ENCODE peak calls at places on chromosomes 3 and 15, in six cellular contexts. One of them, this sample, is unnamed.

GRCh38 chr3:126438746-126439145 is 36.9 kb downstream of the ZXDC start:
- DNase-seq in testis: peak; percentile 5
- DNase-seq in uterus: no peak
- DNase-seq in HCT116: no peak
- DNase-seq in lower leg skin: peak; percentile 48
- DNase-seq in endothelial cell of umbilical vein: no peak
- DNase-seq in this sample: peak; percentile 18

GRCh38 chr15:60722328-60723112 is 243.6 kb upstream of the ICE2 start:
- DNase-seq in testis: no peak
- DNase-seq in uterus: no peak
- DNase-seq in HCT116: no peak
- DNase-seq in lower leg skin: no peak
- DNase-seq in endothelial cell of umbilical vein: no peak
- DNase-seq in this sample: no peak

GRCh38 chr15:90895571-90896117 is 7.5 kb upstream of the MAN2A2 start:
- DNase-seq in testis: peak; percentile 65
- DNase-seq in uterus: no peak
- DNase-seq in HCT116: no peak
- DNase-seq in lower leg skin: no peak
- DNase-seq in endothelial cell of umbilical vein: no peak
- DNase-seq in this sample: no peak

GRCh38 chr3:71652786-71653419 is 69.4 kb upstream of the FOXP1 start:
- DNase-seq in testis: peak; percentile 58
- DNase-seq in uterus: no peak
- DNase-seq in HCT116: peak; percentile 4
- DNase-seq in lower leg skin: no peak
- DNase-seq in endothelial cell of umbilical vein: peak; percentile 78
- DNase-seq in this sample: no peak

GRCh38 chr15:63832620-63833245 is 1.0 kb downstream of the HERC1 start:
- DNase-seq in testis: peak; percentile 26
- DNase-seq in uterus: no peak
- DNase-seq in HCT116: no peak
- DNase-seq in lower leg skin: no peak
- DNase-seq in endothelial cell of umbilical vein: no peak
- DNase-seq in this sample: no peak

GRCh38 chr3:50504681-50505080 is 1.2 kb upstream of the CACNA2D2 start:
- DNase-seq in testis: no peak
- DNase-seq in uterus: no peak
- DNase-seq in HCT116: no peak
- DNase-seq in lower leg skin: no peak
- DNase-seq in endothelial cell of umbilical vein: no peak
- DNase-seq in this sample: no peak

GRCh38 chr3:104150724-104151123 is 1216.0 kb upstream of the ALCAM start:
- DNase-seq in testis: no peak
- DNase-seq in uterus: no peak
- DNase-seq in HCT116: no peak
- DNase-seq in lower leg skin: no peak
- DNase-seq in endothelial cell of umbilical vein: no peak
- DNase-seq in this sample: no peak

GRCh38 chr3:196377321-196377720 is 39.1 kb upstream of the TM4SF19 start:
- DNase-seq in testis: no peak
- DNase-seq in uterus: no peak
- DNase-seq in HCT116: no peak
- DNase-seq in lower leg skin: no peak
- DNase-seq in endothelial cell of umbilical vein: no peak
- DNase-seq in this sample: no peak

GRCh38 chr3:114706591-114707224 is 412.9 kb downstream of the TIGIT start:
- DNase-seq in testis: no peak
- DNase-seq in uterus: no peak
- DNase-seq in HCT116: peak; percentile 88
- DNase-seq in lower leg skin: no peak
- DNase-seq in endothelial cell of umbilical vein: peak; percentile 4
- DNase-seq in this sample: no peak

GRCh38 chr3:66603161-66603611 is 102.4 kb upstream of the LRIG1 start:
- DNase-seq in testis: no peak
- DNase-seq in uterus: no peak
- DNase-seq in HCT116: no peak
- DNase-seq in lower leg skin: no peak
- DNase-seq in endothelial cell of umbilical vein: no peak
- DNase-seq in this sample: no peak

GRCh38 chr3:46849686-46850467 is 13.4 kb downstream of the MYL3 start:
- DNase-seq in testis: no peak
- DNase-seq in uterus: no peak
- DNase-seq in HCT116: no peak
- DNase-seq in lower leg skin: peak; percentile 64
- DNase-seq in endothelial cell of umbilical vein: no peak
- DNase-seq in this sample: peak; percentile 76

GRCh38 chr3:171199473-171199829 is 172.9 kb upstream of the SLC2A2 start:
- DNase-seq in testis: no peak
- DNase-seq in uterus: no peak
- DNase-seq in HCT116: no peak
- DNase-seq in lower leg skin: no peak
- DNase-seq in endothelial cell of umbilical vein: no peak
- DNase-seq in this sample: no peak

GRCh38 chr3:52838561-52839267 is 3.9 kb upstream of the MUSTN1 start:
- DNase-seq in testis: no peak
- DNase-seq in uterus: no peak
- DNase-seq in HCT116: no peak
- DNase-seq in lower leg skin: no peak
- DNase-seq in endothelial cell of umbilical vein: no peak
- DNase-seq in this sample: no peak

GRCh38 chr15:74833376-74834107 is 7.1 kb downstream of the CPLX3 start:
- DNase-seq in testis: no peak
- DNase-seq in uterus: no peak
- DNase-seq in HCT116: no peak
- DNase-seq in lower leg skin: no peak
- DNase-seq in endothelial cell of umbilical vein: no peak
- DNase-seq in this sample: no peak

GRCh38 chr3:190032924-190033323 is 87.8 kb downstream of the P3H2 start:
- DNase-seq in testis: no peak
- DNase-seq in uterus: no peak
- DNase-seq in HCT116: no peak
- DNase-seq in lower leg skin: no peak
- DNase-seq in endothelial cell of umbilical vein: no peak
- DNase-seq in this sample: no peak

GRCh38 chr3:170989100-170989648 is 37.3 kb downstream of the SLC2A2 start:
- DNase-seq in testis: no peak
- DNase-seq in uterus: no peak
- DNase-seq in HCT116: no peak
- DNase-seq in lower leg skin: no peak
- DNase-seq in endothelial cell of umbilical vein: no peak
- DNase-seq in this sample: no peak

GRCh38 chr15:51100785-51101489 is 6.2 kb upstream of the TNFAIP8L3 start:
- DNase-seq in testis: no peak
- DNase-seq in uterus: no peak
- DNase-seq in HCT116: no peak
- DNase-seq in lower leg skin: no peak
- DNase-seq in endothelial cell of umbilical vein: no peak
- DNase-seq in this sample: no peak

GRCh38 chr3:26596325-26596724 is 26.2 kb upstream of the LRRC3B start:
- DNase-seq in testis: no peak
- DNase-seq in uterus: no peak
- DNase-seq in HCT116: no peak
- DNase-seq in lower leg skin: no peak
- DNase-seq in endothelial cell of umbilical vein: no peak
- DNase-seq in this sample: no peak

GRCh38 chr3:72185549-72186484 is 400.9 kb upstream of the PROK2 start:
- DNase-seq in testis: no peak
- DNase-seq in uterus: no peak
- DNase-seq in HCT116: no peak
- DNase-seq in lower leg skin: no peak
- DNase-seq in endothelial cell of umbilical vein: peak; percentile 64
- DNase-seq in this sample: no peak

GRCh38 chr15:89150286-89150685 is 62.0 kb downstream of the ABHD2 start:
- DNase-seq in testis: no peak
- DNase-seq in uterus: no peak
- DNase-seq in HCT116: no peak
- DNase-seq in lower leg skin: peak; percentile 25
- DNase-seq in endothelial cell of umbilical vein: no peak
- DNase-seq in this sample: no peak

GRCh38 chr3:16961621-16962205 is 77.0 kb downstream of the PLCL2 start:
- DNase-seq in testis: no peak
- DNase-seq in uterus: no peak
- DNase-seq in HCT116: no peak
- DNase-seq in lower leg skin: no peak
- DNase-seq in endothelial cell of umbilical vein: no peak
- DNase-seq in this sample: no peak

GRCh38 chr3:45676248-45677044 is 12.8 kb upstream of the SACM1L start:
- DNase-seq in testis: peak; percentile 41
- DNase-seq in uterus: no peak
- DNase-seq in HCT116: no peak
- DNase-seq in lower leg skin: no peak
- DNase-seq in endothelial cell of umbilical vein: no peak
- DNase-seq in this sample: no peak

GRCh38 chr3:141894524-141895176 is 18.2 kb downstream of the ATP1B3 start:
- DNase-seq in testis: no peak
- DNase-seq in uterus: no peak
- DNase-seq in HCT116: peak; percentile 12
- DNase-seq in lower leg skin: no peak
- DNase-seq in endothelial cell of umbilical vein: peak; percentile 39
- DNase-seq in this sample: no peak

GRCh38 chr3:29176501-29176900 is 104.4 kb upstream of the RBMS3 start:
- DNase-seq in testis: peak; percentile 18
- DNase-seq in uterus: no peak
- DNase-seq in HCT116: no peak
- DNase-seq in lower leg skin: no peak
- DNase-seq in endothelial cell of umbilical vein: no peak
- DNase-seq in this sample: no peak

GRCh38 chr15:87609909-87610308 is 646.6 kb downstream of the NTRK3 start:
- DNase-seq in testis: no peak
- DNase-seq in uterus: no peak
- DNase-seq in HCT116: no peak
- DNase-seq in lower leg skin: no peak
- DNase-seq in endothelial cell of umbilical vein: no peak
- DNase-seq in this sample: no peak

GRCh38 chr15:53384417-53384816 is 375.0 kb downstream of the WDR72 start:
- DNase-seq in testis: no peak
- DNase-seq in uterus: no peak
- DNase-seq in HCT116: no peak
- DNase-seq in lower leg skin: no peak
- DNase-seq in endothelial cell of umbilical vein: no peak
- DNase-seq in this sample: no peak

GRCh38 chr3:72692959-72693518 is 155.2 kb downstream of the SHQ1 start:
- DNase-seq in testis: no peak
- DNase-seq in uterus: no peak
- DNase-seq in HCT116: no peak
- DNase-seq in lower leg skin: peak; percentile 61
- DNase-seq in endothelial cell of umbilical vein: no peak
- DNase-seq in this sample: no peak

DNA sequence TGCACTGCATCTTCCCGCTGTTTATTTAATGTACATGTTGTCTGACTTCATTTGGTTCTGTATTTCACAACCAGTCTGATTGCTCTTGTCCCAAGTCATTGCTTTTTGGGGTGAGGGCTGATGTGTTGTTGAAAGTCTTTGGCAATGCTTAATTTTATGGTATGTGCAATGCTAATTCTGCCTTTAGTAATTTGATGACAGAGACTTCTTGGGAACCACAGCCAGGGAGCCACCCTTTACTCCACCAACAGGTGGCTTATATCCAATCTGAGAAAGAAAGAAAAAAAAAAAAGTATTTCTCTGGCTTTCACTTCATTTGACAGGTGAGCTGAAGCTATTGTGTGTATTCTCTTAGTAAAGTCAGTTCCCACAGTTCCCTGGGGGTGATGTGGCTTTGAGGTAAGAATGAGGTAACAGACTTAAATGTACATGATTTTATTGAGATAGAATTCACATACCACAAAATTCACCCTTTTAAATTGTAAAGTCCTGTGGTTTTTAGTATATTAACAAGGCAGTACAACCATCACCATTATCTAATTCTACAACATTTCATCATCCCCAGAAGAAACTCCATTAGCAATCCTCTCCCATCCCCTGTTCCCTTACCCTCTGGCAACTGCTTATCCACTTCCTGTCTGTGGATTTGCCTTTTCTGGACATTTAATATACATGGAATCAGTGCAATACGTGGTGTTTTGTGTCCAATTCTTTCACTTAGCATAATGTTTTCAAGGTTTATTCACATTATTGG is 97.3 kb downstream of the SLCO3A1 start:
- DNase-seq in testis: no peak
- DNase-seq in uterus: no peak
- DNase-seq in HCT116: no peak
- DNase-seq in lower leg skin: no peak
- DNase-seq in endothelial cell of umbilical vein: no peak
- DNase-seq in this sample: no peak
- TF ChIP-seq CTCF in testis: no peak
- TF ChIP-seq CTCF in uterus: no peak
- TF ChIP-seq CTCF in HCT116: no peak
- TF ChIP-seq CTCF in lower leg skin: no peak
- TF ChIP-seq CTCF in endothelial cell of umbilical vein: no peak
- TF ChIP-seq CTCF in this sample: no peak

DNA sequence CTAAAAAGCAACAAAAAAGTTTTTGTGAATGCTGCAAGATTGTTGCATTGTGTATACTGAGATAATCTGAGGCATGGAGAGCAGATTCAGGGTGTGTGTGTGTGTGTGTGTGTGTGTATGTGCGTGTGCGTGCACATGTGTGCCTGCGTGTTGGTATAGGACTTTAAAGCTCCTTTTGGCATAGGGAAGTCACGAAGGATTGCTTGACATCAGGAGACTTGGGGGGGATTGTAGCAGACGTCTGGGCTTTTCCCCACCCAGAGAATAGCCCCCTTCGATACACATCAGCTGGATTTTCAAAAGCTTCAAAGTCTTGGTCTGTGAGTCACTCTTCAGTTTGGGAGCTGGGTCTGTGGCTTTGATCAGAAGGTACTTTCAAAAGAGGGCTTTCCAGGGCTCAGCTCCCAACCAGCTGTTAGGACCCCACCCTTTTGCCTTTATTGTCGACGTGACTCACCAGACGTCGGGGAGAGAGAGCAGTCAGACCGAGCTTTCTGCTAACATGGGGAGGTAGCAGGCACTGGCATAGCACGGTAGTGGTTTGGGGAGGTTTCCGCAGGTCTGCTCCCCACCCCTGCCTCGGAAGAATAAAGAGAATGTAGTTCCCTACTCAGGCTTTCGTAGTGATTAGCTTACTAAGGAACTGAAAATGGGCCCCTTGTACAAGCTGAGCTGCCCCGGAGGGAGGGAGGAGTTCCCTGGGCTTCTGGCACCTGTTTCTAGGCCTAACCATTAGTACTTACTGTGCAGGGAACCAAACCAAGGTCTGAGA is 4.7 kb downstream of the BHLHE40 start:
- DNase-seq in testis: no peak
- DNase-seq in uterus: peak; percentile 55
- DNase-seq in HCT116: peak; percentile 73
- DNase-seq in lower leg skin: peak; percentile 92
- DNase-seq in endothelial cell of umbilical vein: peak; percentile 76
- DNase-seq in this sample: no peak
- TF ChIP-seq POLR2A in testis: no peak
- TF ChIP-seq POLR2A in uterus: no peak
- TF ChIP-seq POLR2A in HCT116: no peak
- TF ChIP-seq POLR2A in lower leg skin: no peak
- TF ChIP-seq POLR2A in endothelial cell of umbilical vein: peak; percentile 65
- TF ChIP-seq POLR2A in this sample: no peak

GRCh38 chr15:76058714-76059319 is 968 bp upstream of the TMEM266 start:
- DNase-seq in testis: peak; percentile 21
- DNase-seq in uterus: no peak
- DNase-seq in HCT116: no peak
- DNase-seq in lower leg skin: no peak
- DNase-seq in endothelial cell of umbilical vein: no peak
- DNase-seq in this sample: no peak
- TF ChIP-seq CTCF in testis: no peak
- TF ChIP-seq CTCF in uterus: no peak
- TF ChIP-seq CTCF in HCT116: peak; percentile 37
- TF ChIP-seq CTCF in lower leg skin: no peak
- TF ChIP-seq CTCF in endothelial cell of umbilical vein: no peak
- TF ChIP-seq CTCF in this sample: no peak

GRCh38 chr15:44195151-44195740 is at the start of gene FRMD5:
- DNase-seq in testis: peak; percentile 95
- DNase-seq in uterus: peak; percentile 76
- DNase-seq in HCT116: peak; percentile 97
- DNase-seq in lower leg skin: peak; percentile 94
- DNase-seq in endothelial cell of umbilical vein: peak; percentile 99
- DNase-seq in this sample: no peak
- TF ChIP-seq POLR2A in testis: no peak
- TF ChIP-seq POLR2A in uterus: no peak
- TF ChIP-seq POLR2A in HCT116: peak; percentile 80
- TF ChIP-seq POLR2A in lower leg skin: no peak
- TF ChIP-seq POLR2A in endothelial cell of umbilical vein: peak; percentile 88
- TF ChIP-seq POLR2A in this sample: no peak